ENCODE peak calls at places on chromosome 1, in eight cellular contexts. E is nephron progenitor cell; K is SJSA1; O is HAP-1; T is stimulated activated CD8-positive, alpha-beta memory T cell treated with anti-CD3 and anti-CD28 coated beads, Interleukin-15, amount 100 ng/mL, for 24 hours; D is SW480; L is activated CD8-positive, alpha-beta memory T cell treated with anti-CD3 and anti-CD28 coated beads for 24 hours; Y is dorsolateral prefrontal cortex. G is an unnamed sample.

GRCh38 chr1:35570589-35571137 is 2.5 kb upstream of the TFAP2E start:
- DNase-seq in E (no peak), K (no peak), O (no peak), T (no peak), D (no peak), L (peak), Y (no peak), G (no peak)

GRCh38 chr1:8338526-8339202 is 20.8 kb downstream of the SLC45A1 start:
- DNase-seq in E (no peak), K (no peak), O (no peak), T (no peak), D (no peak), L (no peak), Y (no peak), G (no peak)

GRCh38 chr1:39886757-39887231 is 3.5 kb upstream of the TRIT1 start:
- DNase-seq in E (no peak), K (no peak), O (peak), T (no peak), D (peak), L (no peak), Y (no peak), G (no peak)

GRCh38 chr1:147599362-147600118 is 58.2 kb downstream of the BCL9 start:
- DNase-seq in E (peak), K (peak), O (peak), T (peak), D (peak), L (peak), Y (peak), G (peak)

GRCh38 chr1:161051219-161051618 is 5.4 kb upstream of the USF1 start:
- DNase-seq in E (no peak), K (no peak), O (no peak), T (no peak), D (no peak), L (no peak), Y (no peak), G (no peak)

GRCh38 chr1:247639381-247639981 is 34.1 kb downstream of the OR2G3 start:
- DNase-seq in E (no peak), K (no peak), O (no peak), T (peak), D (peak), L (peak), Y (peak), G (no peak)

GRCh38 chr1:233085566-233085965 is 135.2 kb downstream of the NTPCR start:
- DNase-seq in E (no peak), K (no peak), O (no peak), T (no peak), D (no peak), L (no peak), Y (no peak), G (no peak)

GRCh38 chr1:163844393-163844948 is 522.7 kb downstream of the NUF2 start:
- DNase-seq in E (no peak), K (no peak), O (no peak), T (no peak), D (no peak), L (no peak), Y (no peak), G (no peak)

GRCh38 chr1:172356620-172357019 is 63.9 kb upstream of the C1orf105 start:
- DNase-seq in E (no peak), K (peak), O (no peak), T (no peak), D (no peak), L (no peak), Y (no peak), G (no peak)

GRCh38 chr1:151012684-151013471 is 4.6 kb downstream of the PRUNE1 start:
- DNase-seq in E (no peak), K (no peak), O (no peak), T (no peak), D (peak), L (no peak), Y (no peak), G (no peak)